ENCODE peak calls at places on chromosomes 12 and 14, in ten cellular contexts. One of them, this sample, is unnamed. For H3K4me1, the result is how much of the 10 kb centered on the place peaks cover.

GRCh38 chr12:127272864-127273263 is 994.1 kb upstream of the TMEM132C start:
- DNase-seq in neural progenitor cell: no peak
- DNase-seq in uterus: no peak
- DNase-seq in kidney: no peak
- DNase-seq in CD8-positive, alpha-beta T cell: no peak
- DNase-seq in SJSA1: peak
- DNase-seq in right cardiac atrium: no peak
- DNase-seq in mesenchymal stem cell: no peak
- DNase-seq in neuronal stem cell: no peak
- DNase-seq in thoracic aorta: no peak
- DNase-seq in this sample: peak

GRCh38 chr14:20607617-20608016 is 16.4 kb upstream of the RNASE12 start:
- DNase-seq in neural progenitor cell: no peak
- DNase-seq in uterus: no peak
- DNase-seq in kidney: no peak
- DNase-seq in CD8-positive, alpha-beta T cell: no peak
- DNase-seq in SJSA1: no peak
- DNase-seq in right cardiac atrium: no peak
- DNase-seq in mesenchymal stem cell: no peak
- DNase-seq in neuronal stem cell: no peak
- DNase-seq in thoracic aorta: no peak
- DNase-seq in this sample: no peak

GRCh38 chr12:121817648-121818043 is 13.8 kb downstream of the SETD1B start:
- DNase-seq in neural progenitor cell: no peak
- DNase-seq in uterus: no peak
- DNase-seq in kidney: no peak
- DNase-seq in CD8-positive, alpha-beta T cell: no peak
- DNase-seq in SJSA1: no peak
- DNase-seq in right cardiac atrium: no peak
- DNase-seq in mesenchymal stem cell: no peak
- DNase-seq in neuronal stem cell: no peak
- DNase-seq in thoracic aorta: no peak
- DNase-seq in this sample: no peak

GRCh38 chr12:127416796-127417195 is 850.2 kb upstream of the TMEM132C start:
- DNase-seq in neural progenitor cell: no peak
- DNase-seq in uterus: no peak
- DNase-seq in kidney: no peak
- DNase-seq in CD8-positive, alpha-beta T cell: no peak
- DNase-seq in SJSA1: no peak
- DNase-seq in right cardiac atrium: no peak
- DNase-seq in mesenchymal stem cell: no peak
- DNase-seq in neuronal stem cell: no peak
- DNase-seq in thoracic aorta: no peak
- DNase-seq in this sample: no peak

GRCh38 chr12:45540661-45541341 is 188.7 kb upstream of the ARID2 start:
- DNase-seq in neural progenitor cell: no peak
- DNase-seq in uterus: no peak
- DNase-seq in kidney: no peak
- DNase-seq in CD8-positive, alpha-beta T cell: no peak
- DNase-seq in SJSA1: no peak
- DNase-seq in right cardiac atrium: no peak
- DNase-seq in mesenchymal stem cell: no peak
- DNase-seq in neuronal stem cell: no peak
- DNase-seq in thoracic aorta: no peak
- DNase-seq in this sample: no peak

GRCh38 chr12:81627336-81628189 is 131.6 kb downstream of the PPFIA2 start:
- DNase-seq in neural progenitor cell: peak
- DNase-seq in uterus: no peak
- DNase-seq in kidney: no peak
- DNase-seq in CD8-positive, alpha-beta T cell: no peak
- DNase-seq in SJSA1: no peak
- DNase-seq in right cardiac atrium: no peak
- DNase-seq in mesenchymal stem cell: peak
- DNase-seq in neuronal stem cell: peak
- DNase-seq in thoracic aorta: no peak
- DNase-seq in this sample: no peak

GRCh38 chr14:102655154-102655553 is 62.7 kb downstream of the RCOR1 start:
- DNase-seq in neural progenitor cell: no peak
- DNase-seq in uterus: no peak
- DNase-seq in kidney: no peak
- DNase-seq in CD8-positive, alpha-beta T cell: no peak
- DNase-seq in SJSA1: no peak
- DNase-seq in right cardiac atrium: no peak
- DNase-seq in mesenchymal stem cell: peak
- DNase-seq in neuronal stem cell: no peak
- DNase-seq in thoracic aorta: no peak
- DNase-seq in this sample: no peak

GRCh38 chr14:22044193-22044592 is 370.6 kb upstream of the OR4E1 start:
- DNase-seq in neural progenitor cell: no peak
- DNase-seq in uterus: no peak
- DNase-seq in kidney: no peak
- DNase-seq in CD8-positive, alpha-beta T cell: no peak
- DNase-seq in SJSA1: no peak
- DNase-seq in right cardiac atrium: no peak
- DNase-seq in mesenchymal stem cell: no peak
- DNase-seq in neuronal stem cell: no peak
- DNase-seq in thoracic aorta: no peak
- DNase-seq in this sample: no peak

GRCh38 chr14:64968651-64969050 is 3.5 kb downstream of the RAB15 start:
- DNase-seq in neural progenitor cell: peak
- DNase-seq in uterus: no peak
- DNase-seq in kidney: no peak
- DNase-seq in CD8-positive, alpha-beta T cell: no peak
- DNase-seq in SJSA1: no peak
- DNase-seq in right cardiac atrium: no peak
- DNase-seq in mesenchymal stem cell: no peak
- DNase-seq in neuronal stem cell: no peak
- DNase-seq in thoracic aorta: no peak
- DNase-seq in this sample: no peak

GRCh38 chr12:49341777-49342065 is 4.7 kb upstream of the C1QL4 start:
- DNase-seq in neural progenitor cell: no peak
- DNase-seq in uterus: no peak
- DNase-seq in kidney: no peak
- DNase-seq in CD8-positive, alpha-beta T cell: no peak
- DNase-seq in SJSA1: no peak
- DNase-seq in right cardiac atrium: no peak
- DNase-seq in mesenchymal stem cell: no peak
- DNase-seq in neuronal stem cell: no peak
- DNase-seq in thoracic aorta: no peak
- DNase-seq in this sample: no peak
- H3K4me1 ChIP-seq in neural progenitor cell: half or more
- H3K4me1 ChIP-seq in uterus: under half
- H3K4me1 ChIP-seq in kidney: under half
- H3K4me1 ChIP-seq in CD8-positive, alpha-beta T cell: under half
- H3K4me1 ChIP-seq in SJSA1: under half
- H3K4me1 ChIP-seq in right cardiac atrium: under half
- H3K4me1 ChIP-seq in mesenchymal stem cell: half or more
- H3K4me1 ChIP-seq in neuronal stem cell: half or more
- H3K4me1 ChIP-seq in thoracic aorta: under half
- H3K4me1 ChIP-seq in this sample: under half

GRCh38 chr14:93054876-93055275 is 60.8 kb downstream of the ITPK1 start:
- DNase-seq in neural progenitor cell: no peak
- DNase-seq in uterus: no peak
- DNase-seq in kidney: no peak
- DNase-seq in CD8-positive, alpha-beta T cell: no peak
- DNase-seq in SJSA1: no peak
- DNase-seq in right cardiac atrium: peak
- DNase-seq in mesenchymal stem cell: no peak
- DNase-seq in neuronal stem cell: no peak
- DNase-seq in thoracic aorta: no peak
- DNase-seq in this sample: no peak

GRCh38 chr14:93057586-93058280 is 58.0 kb downstream of the ITPK1 start:
- DNase-seq in neural progenitor cell: no peak
- DNase-seq in uterus: no peak
- DNase-seq in kidney: no peak
- DNase-seq in CD8-positive, alpha-beta T cell: no peak
- DNase-seq in SJSA1: no peak
- DNase-seq in right cardiac atrium: peak
- DNase-seq in mesenchymal stem cell: no peak
- DNase-seq in neuronal stem cell: no peak
- DNase-seq in thoracic aorta: no peak
- DNase-seq in this sample: no peak

GRCh38 chr14:93056166-93056839 is 59.4 kb downstream of the ITPK1 start:
- DNase-seq in neural progenitor cell: peak
- DNase-seq in uterus: no peak
- DNase-seq in kidney: no peak
- DNase-seq in CD8-positive, alpha-beta T cell: no peak
- DNase-seq in SJSA1: peak
- DNase-seq in right cardiac atrium: peak
- DNase-seq in mesenchymal stem cell: peak
- DNase-seq in neuronal stem cell: no peak
- DNase-seq in thoracic aorta: no peak
- DNase-seq in this sample: no peak

GRCh38 chr14:93055651-93056115 is 60.0 kb downstream of the ITPK1 start:
- DNase-seq in neural progenitor cell: no peak
- DNase-seq in uterus: no peak
- DNase-seq in kidney: no peak
- DNase-seq in CD8-positive, alpha-beta T cell: no peak
- DNase-seq in SJSA1: no peak
- DNase-seq in right cardiac atrium: no peak
- DNase-seq in mesenchymal stem cell: no peak
- DNase-seq in neuronal stem cell: no peak
- DNase-seq in thoracic aorta: no peak
- DNase-seq in this sample: no peak

GRCh38 chr14:93056840-93057585 is 58.7 kb downstream of the ITPK1 start:
- DNase-seq in neural progenitor cell: no peak
- DNase-seq in uterus: no peak
- DNase-seq in kidney: no peak
- DNase-seq in CD8-positive, alpha-beta T cell: no peak
- DNase-seq in SJSA1: peak
- DNase-seq in right cardiac atrium: peak
- DNase-seq in mesenchymal stem cell: no peak
- DNase-seq in neuronal stem cell: no peak
- DNase-seq in thoracic aorta: no peak
- DNase-seq in this sample: no peak
- H3K4me1 ChIP-seq in neural progenitor cell: under half
- H3K4me1 ChIP-seq in uterus: under half
- H3K4me1 ChIP-seq in kidney: under half
- H3K4me1 ChIP-seq in CD8-positive, alpha-beta T cell: half or more
- H3K4me1 ChIP-seq in SJSA1: under half
- H3K4me1 ChIP-seq in right cardiac atrium: under half
- H3K4me1 ChIP-seq in mesenchymal stem cell: under half
- H3K4me1 ChIP-seq in neuronal stem cell: under half
- H3K4me1 ChIP-seq in thoracic aorta: under half
- H3K4me1 ChIP-seq in this sample: half or more

GRCh38 chr12:11745112-11745511 is 95.6 kb downstream of the ETV6 start:
- DNase-seq in neural progenitor cell: no peak
- DNase-seq in uterus: no peak
- DNase-seq in kidney: no peak
- DNase-seq in CD8-positive, alpha-beta T cell: no peak
- DNase-seq in SJSA1: no peak
- DNase-seq in right cardiac atrium: no peak
- DNase-seq in mesenchymal stem cell: no peak
- DNase-seq in neuronal stem cell: no peak
- DNase-seq in thoracic aorta: no peak
- DNase-seq in this sample: no peak

GRCh38 chr12:11746024-11746771 is 96.7 kb downstream of the ETV6 start:
- DNase-seq in neural progenitor cell: no peak
- DNase-seq in uterus: no peak
- DNase-seq in kidney: no peak
- DNase-seq in CD8-positive, alpha-beta T cell: no peak
- DNase-seq in SJSA1: peak
- DNase-seq in right cardiac atrium: no peak
- DNase-seq in mesenchymal stem cell: peak
- DNase-seq in neuronal stem cell: no peak
- DNase-seq in thoracic aorta: no peak
- DNase-seq in this sample: no peak

GRCh38 chr12:11741434-11742092 is 92.1 kb downstream of the ETV6 start:
- DNase-seq in neural progenitor cell: no peak
- DNase-seq in uterus: no peak
- DNase-seq in kidney: no peak
- DNase-seq in CD8-positive, alpha-beta T cell: no peak
- DNase-seq in SJSA1: no peak
- DNase-seq in right cardiac atrium: no peak
- DNase-seq in mesenchymal stem cell: no peak
- DNase-seq in neuronal stem cell: no peak
- DNase-seq in thoracic aorta: no peak
- DNase-seq in this sample: no peak

GRCh38 chr12:11743748-11744147 is 94.3 kb downstream of the ETV6 start:
- DNase-seq in neural progenitor cell: peak
- DNase-seq in uterus: no peak
- DNase-seq in kidney: no peak
- DNase-seq in CD8-positive, alpha-beta T cell: no peak
- DNase-seq in SJSA1: no peak
- DNase-seq in right cardiac atrium: no peak
- DNase-seq in mesenchymal stem cell: no peak
- DNase-seq in neuronal stem cell: no peak
- DNase-seq in thoracic aorta: no peak
- DNase-seq in this sample: no peak

DNA sequence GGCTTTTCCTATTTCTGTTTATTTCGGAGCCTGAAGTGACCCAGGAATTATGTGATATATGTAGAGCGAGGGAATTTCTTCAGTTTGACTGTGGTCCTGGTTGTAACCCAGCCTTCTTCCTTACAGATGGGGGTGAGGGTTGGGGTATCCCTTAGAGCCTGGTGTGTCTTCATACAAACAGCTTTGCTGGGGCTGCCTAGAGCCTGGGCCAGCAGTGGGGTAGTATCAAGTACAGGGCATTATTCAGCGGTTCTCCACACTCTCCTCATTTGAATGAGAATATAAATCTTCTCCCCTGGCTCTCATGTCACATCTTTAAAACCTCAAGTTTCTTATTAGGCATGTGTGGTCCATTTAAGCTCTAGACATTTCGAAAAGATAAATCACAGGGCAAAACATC is 93.9 kb downstream of the ETV6 start:
- DNase-seq in neural progenitor cell: no peak
- DNase-seq in uterus: no peak
- DNase-seq in kidney: no peak
- DNase-seq in CD8-positive, alpha-beta T cell: no peak
- DNase-seq in SJSA1: no peak
- DNase-seq in right cardiac atrium: no peak
- DNase-seq in mesenchymal stem cell: no peak
- DNase-seq in neuronal stem cell: no peak
- DNase-seq in thoracic aorta: no peak
- DNase-seq in this sample: no peak
- H3K4me1 ChIP-seq in neural progenitor cell: under half
- H3K4me1 ChIP-seq in uterus: under half
- H3K4me1 ChIP-seq in kidney: under half
- H3K4me1 ChIP-seq in CD8-positive, alpha-beta T cell: under half
- H3K4me1 ChIP-seq in SJSA1: half or more
- H3K4me1 ChIP-seq in right cardiac atrium: under half
- H3K4me1 ChIP-seq in mesenchymal stem cell: under half
- H3K4me1 ChIP-seq in neuronal stem cell: under half
- H3K4me1 ChIP-seq in thoracic aorta: under half
- H3K4me1 ChIP-seq in this sample: half or more

DNA sequence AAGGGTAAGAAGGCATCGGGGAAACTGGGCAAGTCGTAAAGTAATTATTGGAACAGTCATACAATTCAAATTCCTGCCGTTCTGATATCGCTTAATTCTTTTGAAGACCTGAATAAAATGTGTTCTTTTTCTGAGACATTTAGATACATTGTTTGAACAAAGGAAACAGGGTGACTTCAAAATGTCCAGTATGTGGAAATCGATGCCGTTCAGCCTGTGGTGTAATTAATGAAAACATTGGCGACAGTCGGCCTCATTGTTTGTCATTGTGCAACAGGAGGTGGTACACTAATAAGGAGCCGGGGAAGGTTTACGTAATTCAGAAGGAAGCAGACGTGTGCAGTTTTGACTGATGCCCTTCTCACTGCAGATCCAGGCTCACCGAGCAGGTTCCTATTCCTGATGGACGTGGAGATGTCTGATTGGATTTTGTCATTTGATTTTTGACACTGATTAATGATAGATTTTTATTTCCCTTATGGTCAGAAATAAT is 92.7 kb downstream of the BORCS5 start:
- DNase-seq in neural progenitor cell: no peak
- DNase-seq in uterus: no peak
- DNase-seq in kidney: no peak
- DNase-seq in CD8-positive, alpha-beta T cell: no peak
- DNase-seq in SJSA1: no peak
- DNase-seq in right cardiac atrium: no peak
- DNase-seq in mesenchymal stem cell: peak
- DNase-seq in neuronal stem cell: no peak
- DNase-seq in thoracic aorta: peak
- DNase-seq in this sample: no peak
- H3K4me1 ChIP-seq in neural progenitor cell: under half
- H3K4me1 ChIP-seq in uterus: under half
- H3K4me1 ChIP-seq in kidney: under half
- H3K4me1 ChIP-seq in CD8-positive, alpha-beta T cell: under half
- H3K4me1 ChIP-seq in SJSA1: under half
- H3K4me1 ChIP-seq in right cardiac atrium: under half
- H3K4me1 ChIP-seq in mesenchymal stem cell: under half
- H3K4me1 ChIP-seq in neuronal stem cell: under half
- H3K4me1 ChIP-seq in thoracic aorta: under half
- H3K4me1 ChIP-seq in this sample: under half

This sample was measured in esophagus muscularis mucosa.